ENCODE peak calls at places on chromosomes 7 and 10, in four cellular contexts. One of them, this sample, is unnamed.

GRCh38 chr10:23449677-23450220 is 10.9 kb downstream of the OTUD1 start:
- DNase-seq in RCC 7860: no peak
- DNase-seq in retinal pigment epithelial cell: no peak
- DNase-seq in heart right ventricle: no peak
- DNase-seq in this sample: no peak

GRCh38 chr7:105675873-105676484 is 94.7 kb upstream of the EFCAB10 start:
- DNase-seq in RCC 7860: no peak
- DNase-seq in retinal pigment epithelial cell: no peak
- DNase-seq in heart right ventricle: peak
- DNase-seq in this sample: no peak

GRCh38 chr7:20267482-20267881 is 50.3 kb upstream of the MACC1 start:
- DNase-seq in RCC 7860: no peak
- DNase-seq in retinal pigment epithelial cell: no peak
- DNase-seq in heart right ventricle: no peak
- DNase-seq in this sample: no peak

GRCh38 chr7:92785923-92786322 is 50.5 kb downstream of the CDK6 start:
- DNase-seq in RCC 7860: no peak
- DNase-seq in retinal pigment epithelial cell: no peak
- DNase-seq in heart right ventricle: no peak
- DNase-seq in this sample: no peak

GRCh38 chr7:133139350-133139749 is 57.5 kb upstream of the CHCHD3 start:
- DNase-seq in RCC 7860: no peak
- DNase-seq in retinal pigment epithelial cell: peak
- DNase-seq in heart right ventricle: no peak
- DNase-seq in this sample: peak

GRCh38 chr7:41261081-41261480 is 441.8 kb downstream of the INHBA start:
- DNase-seq in RCC 7860: no peak
- DNase-seq in retinal pigment epithelial cell: no peak
- DNase-seq in heart right ventricle: no peak
- DNase-seq in this sample: no peak

GRCh38 chr10:97713828-97714400 is 384 bp downstream of the MARVELD1 start:
- DNase-seq in RCC 7860: peak
- DNase-seq in retinal pigment epithelial cell: no peak
- DNase-seq in heart right ventricle: peak
- DNase-seq in this sample: peak

GRCh38 chr7:27967639-27968038 is 213.0 kb downstream of the JAZF1 start:
- DNase-seq in RCC 7860: no peak
- DNase-seq in retinal pigment epithelial cell: no peak
- DNase-seq in heart right ventricle: no peak
- DNase-seq in this sample: no peak

GRCh38 chr7:101804087-101804631 is 13.3 kb upstream of the CUX1 start:
- DNase-seq in RCC 7860: no peak
- DNase-seq in retinal pigment epithelial cell: no peak
- DNase-seq in heart right ventricle: no peak
- DNase-seq in this sample: no peak

GRCh38 chr10:132638130-132638515 is 100.5 kb downstream of the INPP5A start:
- DNase-seq in RCC 7860: no peak
- DNase-seq in retinal pigment epithelial cell: no peak
- DNase-seq in heart right ventricle: no peak
- DNase-seq in this sample: no peak